ENCODE peak calls at places on chromosomes 7 and 10, in seven cellular contexts. Z is HCT116, O is esophagus muscularis mucosa, F is AG04450, L is GM23338, K is osteocyte, C is astrocyte of the spinal cord. T is an unnamed sample.

GRCh38 chr10:34705563-34705962 is 109.5 kb downstream of the PARD3 start:
- DNase-seq in O (no peak), L (no peak), Z (no peak), K (no peak), F (no peak), C (no peak), T (no peak)

GRCh38 chr10:50594012-50594411 is 29.7 kb downstream of the SGMS1 start:
- DNase-seq in O (no peak), L (no peak), C (peak), Z (no peak), K (no peak), F (peak), T (peak)

GRCh38 chr10:124646483-124647352 is 97.5 kb downstream of the FAM53B start:
- DNase-seq in O (no peak), C (peak), F (peak), K (no peak), L (no peak), Z (no peak), T (peak)

GRCh38 chr7:85681241-85681640 is 494.4 kb upstream of the SEMA3D start:
- DNase-seq in K (no peak), O (no peak), F (no peak), C (no peak), Z (no peak), L (peak), T (no peak)

GRCh38 chr7:40800771-40801170 is 666.0 kb downstream of the SUGCT start:
- DNase-seq in L (no peak), O (no peak), C (no peak), K (no peak), F (no peak), Z (no peak), T (no peak)

GRCh38 chr10:70286616-70287015 is 2.8 kb upstream of the NPFFR1 start:
- DNase-seq in K (no peak), O (no peak), C (peak), Z (no peak), L (no peak), F (no peak), T (no peak)

GRCh38 chr10:32627183-32627582 is 181.2 kb downstream of the CCDC7 start:
- DNase-seq in Z (no peak), C (no peak), F (no peak), K (no peak), L (no peak), O (no peak), T (no peak)

GRCh38 chr7:130210181-130210935 is 2.7 kb downstream of the SSMEM1 start:
- DNase-seq in C (peak), F (no peak), K (no peak), L (no peak), Z (no peak), O (no peak), T (peak)

GRCh38 chr7:114818501-114818900 is 103.4 kb upstream of the MDFIC start:
- DNase-seq in K (no peak), L (no peak), Z (peak), F (no peak), C (peak), O (no peak), T (peak)

GRCh38 chr10:52098130-52098529 is 216.0 kb upstream of the DKK1 start:
- DNase-seq in C (no peak), K (no peak), O (no peak), L (no peak), F (no peak), Z (no peak), T (no peak)

GRCh38 chr7:2006921-2007381 is 225.8 kb downstream of the MAD1L1 start:
- DNase-seq in Z (no peak), F (no peak), C (no peak), K (no peak), L (no peak), O (no peak), T (no peak)
- TF ChIP-seq CTCF in Z (no peak), F (no peak), C (no peak), K (no peak), L (no peak), O (no peak), T (no peak)

DNA sequence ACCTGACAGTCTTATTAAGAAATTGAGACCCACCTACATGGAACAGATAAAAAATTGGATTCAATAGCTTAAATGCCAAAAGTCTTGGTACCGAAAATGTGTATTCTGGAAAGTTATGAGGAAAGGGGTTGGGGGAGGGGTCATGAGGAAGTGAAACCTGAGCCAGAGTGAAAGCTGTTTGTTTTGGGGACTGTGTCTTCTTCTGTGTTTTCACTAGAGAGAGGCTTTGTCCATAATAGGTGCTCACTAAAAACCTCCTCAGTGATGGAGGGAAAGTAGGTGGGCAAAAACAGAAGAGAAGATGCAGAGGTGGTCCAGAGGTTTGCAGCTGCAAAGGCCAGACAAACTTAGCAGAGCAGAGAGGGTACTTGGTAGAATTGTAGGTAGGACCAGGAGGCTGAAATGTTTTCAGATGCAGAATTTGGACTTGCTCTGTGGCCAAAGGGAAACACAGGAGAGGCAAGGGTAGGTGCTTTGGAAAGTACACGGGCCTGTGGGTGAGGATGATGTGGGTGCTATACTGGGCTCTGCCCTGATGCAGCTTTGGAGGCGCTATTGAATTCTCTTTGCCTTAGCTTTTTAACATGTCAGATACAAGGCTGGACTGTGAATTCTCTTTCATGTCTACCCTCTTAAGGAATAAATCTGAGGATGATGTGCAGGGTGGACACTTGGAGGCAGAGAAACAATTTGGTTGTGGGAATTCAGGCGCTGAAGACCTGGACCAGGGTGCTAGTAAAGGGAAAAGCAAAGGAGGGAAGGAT is 254.6 kb downstream of the PTEN start:
- DNase-seq in L (peak), K (no peak), O (no peak), Z (peak), C (no peak), F (no peak), T (no peak)
- TF ChIP-seq CTCF in L (peak), K (no peak), O (no peak), Z (peak), C (peak), F (no peak), T (peak)

DNA sequence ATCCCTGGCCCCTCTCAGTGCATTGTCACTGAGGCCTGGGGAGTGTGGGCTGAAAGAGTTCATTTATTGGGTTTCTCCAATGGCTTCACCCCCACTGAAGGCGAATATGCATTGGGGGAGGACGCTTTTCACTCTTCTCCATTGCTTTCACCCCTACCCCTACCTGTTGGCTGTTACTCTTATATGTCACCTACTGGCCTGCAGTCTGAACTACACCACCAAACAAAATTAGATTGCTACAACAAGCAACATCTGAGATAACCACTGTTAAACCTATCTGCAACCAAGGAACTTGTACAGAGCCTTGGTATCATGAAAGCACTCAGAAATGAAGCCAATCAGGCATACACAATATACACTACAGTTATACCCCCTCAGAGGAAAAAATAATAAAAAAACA is 203.7 kb downstream of the REEP3 start:
- DNase-seq in O (no peak), L (peak), C (no peak), F (no peak), Z (no peak), K (no peak), T (no peak)
- TF ChIP-seq CTCF in O (no peak), L (peak), C (no peak), F (peak), Z (peak), K (peak), T (peak)

GRCh38 chr7:66110861-66111260 is 3.8 kb upstream of the CRCP start:
- DNase-seq in L (peak), K (no peak), C (peak), O (no peak), Z (peak), F (peak), T (peak)

GRCh38 chr7:66119502-66119901 is 4.9 kb downstream of the CRCP start:
- DNase-seq in Z (no peak), C (no peak), L (no peak), F (no peak), O (no peak), K (no peak), T (no peak)

GRCh38 chr7:66118603-66119002 is 4.0 kb downstream of the CRCP start:
- DNase-seq in C (no peak), Z (no peak), O (no peak), K (no peak), L (no peak), F (no peak), T (no peak)

DNA sequence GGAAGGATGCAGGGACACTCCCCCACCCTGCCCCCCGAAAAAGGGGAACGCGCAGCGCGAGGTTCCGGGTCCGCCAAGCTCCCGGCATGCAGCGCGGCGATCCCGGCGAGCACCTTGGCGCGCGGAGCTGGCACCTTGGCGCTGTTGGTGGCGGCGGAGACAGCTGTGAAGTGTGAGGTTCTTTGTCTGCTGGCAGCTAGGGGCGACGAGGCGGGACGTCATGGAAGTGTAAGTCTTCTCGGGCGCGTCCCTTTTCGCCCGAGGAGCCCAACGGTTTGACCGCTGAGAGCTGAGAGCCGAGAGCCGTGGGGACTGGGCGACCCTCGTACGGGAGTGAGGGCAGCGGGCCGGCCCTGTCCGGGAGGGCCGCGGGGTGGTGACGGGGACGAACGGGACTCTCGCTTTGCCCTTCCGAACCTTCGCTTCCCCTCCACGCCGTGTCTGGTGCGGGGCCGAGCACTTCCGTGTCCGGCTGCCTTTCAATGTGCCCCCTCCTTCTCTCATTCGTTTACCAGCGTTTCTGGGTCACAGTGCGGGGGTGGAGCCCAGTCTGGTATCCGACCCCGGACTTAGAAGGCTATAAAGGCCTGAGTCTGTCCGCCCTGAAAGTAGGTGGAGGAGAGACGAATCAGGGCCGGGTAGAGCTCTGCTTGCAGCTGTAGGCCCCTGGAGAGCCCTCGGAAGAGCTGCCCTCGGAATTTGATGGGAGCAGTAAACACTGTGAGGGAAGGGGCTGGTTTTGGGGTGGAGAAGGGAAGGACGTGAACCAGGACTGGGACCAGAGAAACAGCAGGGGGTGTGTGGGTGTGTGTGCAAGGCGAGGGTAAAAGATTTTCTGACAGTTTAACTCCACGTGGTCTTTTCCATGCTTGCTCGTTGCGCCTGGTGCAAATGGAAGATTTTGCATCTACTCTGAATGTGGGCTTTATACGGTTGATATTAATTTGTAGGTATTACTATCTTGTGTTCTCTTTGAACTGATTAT is at the start of gene CRCP:
- DNase-seq in K (peak), F (peak), Z (no peak), L (peak), C (peak), O (peak), T (peak)
- TF ChIP-seq CTCF in K (peak), F (peak), Z (peak), L (no peak), C (no peak), O (peak), T (peak)